ENCODE peak calls at places on chromosomes 4 and X, in eight cellular contexts. Y, Z, M, B, P, S, F and D are unnamed samples. For H3K9me3, the result is how much of the 10 kb centered on the place peaks cover.

GRCh38 chr4:1318046-1318375 is 28.3 kb downstream of the MAEA start:
- DNase-seq in Y (no peak), Z (no peak), M (no peak), B (no peak), P (no peak), S (no peak), F (no peak), D (no peak)

GRCh38 chr4:174365018-174365587 is 81.4 kb downstream of the CEP44 start:
- DNase-seq in Y (no peak), Z (peak), M (peak), B (no peak), P (peak), S (peak), F (no peak), D (no peak)

GRCh38 chrX:13463608-13464007 is 105.8 kb upstream of the EGFL6 start:
- DNase-seq in Y (peak), Z (peak), M (peak), B (no peak), P (peak), S (peak), F (peak), D (no peak)

GRCh38 chr4:121217385-121217784 is 53.3 kb upstream of the TNIP3 start:
- DNase-seq in Y (no peak), Z (peak), M (peak), B (no peak), P (no peak), S (no peak), F (no peak), D (no peak)

GRCh38 chr4:98055800-98056501 is 87.3 kb downstream of the STPG2 start:
- DNase-seq in Y (no peak), Z (no peak), M (no peak), B (no peak), P (no peak), S (no peak), F (no peak), D (no peak)

GRCh38 chr4:87060957-87061356 is 126.1 kb downstream of the AFF1 start:
- DNase-seq in Y (no peak), Z (peak), M (peak), B (no peak), P (no peak), S (no peak), F (no peak), D (no peak)

GRCh38 chr4:159278399-159278798 is 175.5 kb downstream of the RAPGEF2 start:
- DNase-seq in Y (no peak), Z (peak), M (no peak), B (no peak), P (no peak), S (no peak), F (no peak), D (no peak)

GRCh38 chrX:57929373-57929772 is 19.1 kb upstream of the ZXDA start:
- DNase-seq in Y (no peak), Z (peak), M (no peak), B (no peak), P (no peak), S (peak), F (no peak), D (no peak)

GRCh38 chr4:14218641-14219040 is 591.1 kb upstream of the BOD1L1 start:
- DNase-seq in Y (no peak), Z (no peak), M (no peak), B (no peak), P (peak), S (no peak), F (no peak), D (peak)

GRCh38 chrX:24494544-24495113 is 29.5 kb downstream of the PDK3 start:
- DNase-seq in Y (no peak), Z (peak), M (peak), B (no peak), P (peak), S (peak), F (no peak), D (no peak)

GRCh38 chr4:110164251-110164650 is 34.2 kb downstream of the ELOVL6 start:
- DNase-seq in Y (no peak), Z (peak), M (peak), B (no peak), P (no peak), S (no peak), F (no peak), D (no peak)

GRCh38 chrX:7514871-7515599 is 327.9 kb upstream of the VCX start:
- DNase-seq in Y (no peak), Z (no peak), M (no peak), B (no peak), P (no peak), S (no peak), F (no peak), D (no peak)

DNA sequence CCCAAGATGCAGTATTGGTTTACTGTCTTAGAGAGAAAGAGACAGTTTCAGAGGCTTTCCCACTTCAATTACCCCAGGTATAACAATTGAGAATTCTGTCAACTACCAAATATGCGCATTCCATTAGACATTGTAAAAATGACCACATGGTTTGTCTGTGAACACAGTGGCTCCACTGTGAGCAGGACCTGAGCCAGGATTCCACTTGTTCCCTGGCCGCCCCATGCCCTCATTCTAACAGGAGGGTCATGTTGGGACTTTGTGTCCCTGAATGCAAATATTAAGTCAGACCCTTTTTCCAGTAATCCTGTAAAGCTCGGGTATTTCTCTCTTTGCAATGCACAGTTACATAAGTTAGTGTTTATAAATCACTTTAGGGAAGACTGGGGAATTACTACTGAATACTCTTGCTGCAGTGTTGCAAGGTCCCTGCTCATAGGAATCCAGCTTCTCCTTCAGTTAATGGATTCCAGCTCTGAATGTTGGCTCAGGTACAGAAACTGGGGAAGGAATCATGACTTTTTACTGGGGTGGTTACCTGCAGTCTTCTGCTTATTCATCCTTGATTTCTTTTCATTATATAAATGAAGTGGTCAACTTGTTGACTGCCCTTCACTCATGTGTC is 260.9 kb downstream of the PDGFC start:
- DNase-seq in Y (no peak), Z (peak), M (peak), B (no peak), P (no peak), S (no peak), F (no peak), D (no peak)
- H3K27ac ChIP-seq in Y (no peak), Z (no peak), M (no peak), B (no peak), P (no peak), S (no peak), F (no peak), D (no peak)

DNA sequence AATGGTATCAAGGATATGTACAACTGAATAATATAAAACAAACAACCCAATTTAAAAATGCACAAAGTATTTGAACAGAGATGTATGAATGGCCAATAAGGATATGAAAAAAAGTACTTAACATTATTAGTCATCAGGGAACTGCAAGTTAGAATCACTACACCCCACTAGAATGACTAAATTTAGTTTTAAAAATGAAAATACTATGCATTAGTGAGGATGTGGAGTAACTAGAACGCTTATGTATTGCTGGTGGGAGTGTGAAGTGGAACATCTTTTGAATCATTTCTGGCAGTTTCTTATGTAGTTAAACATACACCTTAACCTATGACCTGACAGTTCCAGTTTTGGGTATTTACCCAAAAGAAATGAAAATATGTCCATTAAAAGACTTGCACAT is 13.0 kb upstream of the SLC16A2 start:
- DNase-seq in Y (no peak), Z (no peak), M (no peak), B (no peak), P (no peak), S (no peak), F (no peak), D (no peak)
- H3K9me3 ChIP-seq in Y (under half), Z (under half), M (under half), B (under half), P (under half), S (under half), F (under half), D (under half)

GRCh38 chr4:67052981-67053380 is 492.3 kb downstream of the CENPC start:
- DNase-seq in Y (no peak), Z (no peak), M (no peak), B (no peak), P (no peak), S (no peak), F (no peak), D (no peak)
- H3K27ac ChIP-seq in Y (no peak), Z (no peak), M (no peak), B (no peak), P (no peak), S (no peak), F (no peak), D (no peak)

GRCh38 chrX:67697452-67697851 is 153.6 kb downstream of the AR start:
- DNase-seq in Y (no peak), Z (no peak), M (no peak), B (no peak), P (no peak), S (no peak), F (no peak), D (no peak)

GRCh38 chrX:67692246-67692645 is 148.4 kb downstream of the AR start:
- DNase-seq in Y (no peak), Z (peak), M (peak), B (no peak), P (no peak), S (no peak), F (no peak), D (no peak)

DNA sequence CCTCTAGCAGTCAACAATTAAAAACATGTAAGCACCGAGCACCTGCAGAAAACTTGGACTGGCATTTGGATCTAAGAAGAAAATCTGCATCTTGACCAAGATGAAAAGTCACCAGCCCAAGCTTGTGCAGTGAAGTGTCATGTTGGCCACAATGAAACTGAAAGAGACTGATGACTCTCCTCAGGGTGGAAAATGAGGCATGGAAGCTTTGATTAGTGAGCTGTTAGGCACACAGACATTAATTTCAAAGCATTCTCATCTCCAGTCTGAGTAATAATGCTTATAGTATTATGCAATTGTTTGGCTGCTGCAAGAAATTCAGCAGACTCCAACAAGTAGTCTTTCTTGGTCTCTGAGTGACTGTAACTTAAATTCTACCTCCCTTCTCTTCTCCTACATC is 150.1 kb downstream of the AR start:
- DNase-seq in Y (no peak), Z (no peak), M (peak), B (no peak), P (no peak), S (no peak), F (no peak), D (no peak)
- H3K9me3 ChIP-seq in Y (under half), Z (under half), M (under half), B (under half), P (under half), S (under half), F (under half), D (under half)

GRCh38 chr4:165210566-165210965 is 3.2 kb downstream of the KLHL2 start:
- DNase-seq in Y (no peak), Z (no peak), M (no peak), B (no peak), P (no peak), S (no peak), F (no peak), D (no peak)

GRCh38 chr4:165208322-165208652 is 926 bp downstream of the KLHL2 start:
- DNase-seq in Y (no peak), Z (no peak), M (no peak), B (no peak), P (no peak), S (no peak), F (no peak), D (no peak)

GRCh38 chr4:165207431-165208321 is at the start of gene KLHL2:
- DNase-seq in Y (peak), Z (peak), M (peak), B (peak), P (peak), S (peak), F (no peak), D (peak)

GRCh38 chr4:165208741-165209388 is 1.5 kb downstream of the KLHL2 start:
- DNase-seq in Y (no peak), Z (no peak), M (peak), B (no peak), P (no peak), S (no peak), F (no peak), D (no peak)

GRCh38 chr4:165209796-165210195 is 2.4 kb downstream of the KLHL2 start:
- DNase-seq in Y (no peak), Z (no peak), M (no peak), B (no peak), P (no peak), S (no peak), F (no peak), D (no peak)
- H3K27ac ChIP-seq in Y (no peak), Z (no peak), M (no peak), B (no peak), P (no peak), S (no peak), F (no peak), D (no peak)

GRCh38 chr4:46830971-46831454 is 78.0 kb downstream of the COX7B2 start:
- DNase-seq in Y (no peak), Z (no peak), M (no peak), B (no peak), P (no peak), S (no peak), F (no peak), D (no peak)

GRCh38 chr4:46839128-46839527 is 69.9 kb downstream of the COX7B2 start:
- DNase-seq in Y (no peak), Z (no peak), M (no peak), B (no peak), P (no peak), S (no peak), F (no peak), D (no peak)

GRCh38 chr4:46837639-46838038 is 71.4 kb downstream of the COX7B2 start:
- DNase-seq in Y (no peak), Z (no peak), M (no peak), B (no peak), P (no peak), S (no peak), F (no peak), D (no peak)

GRCh38 chr4:46836584-46836983 is 72.5 kb downstream of the COX7B2 start:
- DNase-seq in Y (no peak), Z (no peak), M (no peak), B (no peak), P (no peak), S (no peak), F (no peak), D (no peak)
- H3K9me3 ChIP-seq in Y (under half), Z (under half), M (under half), B (under half), P (under half), S (under half), F (under half), D (under half)